ENCODE peak calls at places on chromosome 5, in nine cellular contexts. K is GM12865, F is psoas muscle, I is BE2C, M is epithelial cell of esophagus, W is endothelial cell, V is progenitor cell of endocrine pancreas, T is choroid plexus epithelial cell, G is type B pancreatic cell. Q is an unnamed sample.

GRCh38 chr5:32435416-32435815 is 9.1 kb downstream of the ZFR start:
- DNase-seq in K (no peak), F (no peak), I (no peak), M (no peak), W (no peak), V (no peak), T (no peak), G (no peak), Q (no peak)

GRCh38 chr5:146111409-146111808 is 6.0 kb upstream of the PLAC8L1 start:
- DNase-seq in K (no peak), F (no peak), I (peak), M (no peak), W (no peak), V (no peak), T (no peak), G (no peak), Q (no peak)

GRCh38 chr5:139799359-139799758 is 3.8 kb downstream of the PSD2 start:
- DNase-seq in K (no peak), F (peak), I (no peak), M (no peak), W (no peak), V (no peak), T (no peak), G (no peak), Q (no peak)

GRCh38 chr5:112957970-112958773 is 18.4 kb upstream of the DCP2 start:
- DNase-seq in K (peak), F (peak), I (peak), M (peak), W (no peak), V (no peak), T (peak), G (no peak), Q (peak)

GRCh38 chr5:138077064-138077696 is 6.7 kb upstream of the WNT8A start:
- DNase-seq in K (peak), F (no peak), I (peak), M (peak), W (peak), V (peak), T (peak), G (no peak), Q (peak)

GRCh38 chr5:95959964-95960801 is 1.5 kb downstream of the ELL2 start:
- DNase-seq in K (peak), F (no peak), I (no peak), M (no peak), W (peak), V (no peak), T (peak), G (no peak), Q (peak)

GRCh38 chr5:156391139-156391538 is 64.2 kb downstream of the SGCD start:
- DNase-seq in K (no peak), F (no peak), I (no peak), M (peak), W (no peak), V (no peak), T (peak), G (no peak), Q (no peak)

GRCh38 chr5:179497636-179498365 is 52.6 kb upstream of the RUFY1 start:
- DNase-seq in K (no peak), F (no peak), I (no peak), M (no peak), W (no peak), V (no peak), T (no peak), G (no peak), Q (no peak)

GRCh38 chr5:127994087-127994660 is 89.4 kb upstream of the SLC12A2 start:
- DNase-seq in K (no peak), F (no peak), I (no peak), M (peak), W (no peak), V (no peak), T (no peak), G (no peak), Q (no peak)

GRCh38 chr5:78373231-78373630 is 12.8 kb downstream of the SCAMP1 start:
- DNase-seq in K (no peak), F (no peak), I (no peak), M (no peak), W (no peak), V (no peak), T (no peak), G (no peak), Q (no peak)

GRCh38 chr5:80184235-80185023 is 71.4 kb downstream of the SERINC5 start:
- DNase-seq in K (no peak), F (no peak), I (peak), M (peak), W (no peak), V (no peak), T (no peak), G (no peak), Q (no peak)

GRCh38 chr5:99122976-99123375 is 194.2 kb upstream of the CHD1 start:
- DNase-seq in K (no peak), F (no peak), I (no peak), M (peak), W (no peak), V (no peak), T (no peak), G (no peak), Q (no peak)

GRCh38 chr5:5404376-5404775 is 18.1 kb upstream of the ICE1 start:
- DNase-seq in K (no peak), F (no peak), I (no peak), M (no peak), W (no peak), V (no peak), T (no peak), G (no peak), Q (no peak)

GRCh38 chr5:143569722-143570567 is 166.5 kb upstream of the NR3C1 start:
- DNase-seq in K (no peak), F (no peak), I (no peak), M (no peak), W (no peak), V (no peak), T (no peak), G (no peak), Q (no peak)

GRCh38 chr5:39164529-39165402 is 54.6 kb downstream of the FYB1 start:
- DNase-seq in K (no peak), F (no peak), I (no peak), M (peak), W (no peak), V (no peak), T (peak), G (no peak), Q (no peak)

GRCh38 chr5:82107277-82107676 is 135.5 kb downstream of the ATG10 start:
- DNase-seq in K (peak), F (no peak), I (no peak), M (peak), W (no peak), V (no peak), T (peak), G (no peak), Q (no peak)

GRCh38 chr5:17096975-17097695 is 120.3 kb upstream of the BASP1 start:
- DNase-seq in K (no peak), F (no peak), I (no peak), M (peak), W (no peak), V (no peak), T (peak), G (no peak), Q (no peak)

GRCh38 chr5:58759745-58760144 is 176.9 kb downstream of the RAB3C start:
- DNase-seq in K (peak), F (no peak), I (no peak), M (no peak), W (no peak), V (no peak), T (no peak), G (no peak), Q (no peak)

GRCh38 chr5:135993894-135994514 is 34.8 kb upstream of the TGFBI start:
- DNase-seq in K (no peak), F (no peak), I (peak), M (peak), W (no peak), V (no peak), T (peak), G (no peak), Q (no peak)

GRCh38 chr5:67272453-67273130 is 76.0 kb upstream of the CD180 start:
- DNase-seq in K (no peak), F (no peak), I (peak), M (no peak), W (no peak), V (no peak), T (no peak), G (no peak), Q (no peak)

GRCh38 chr5:108251350-108251749 is 130.5 kb downstream of the FBXL17 start:
- DNase-seq in K (no peak), F (no peak), I (peak), M (peak), W (no peak), V (no peak), T (peak), G (no peak), Q (no peak)

GRCh38 chr5:58455495-58455894 is 4.4 kb downstream of the PLK2 start:
- DNase-seq in K (no peak), F (no peak), I (no peak), M (no peak), W (no peak), V (no peak), T (no peak), G (no peak), Q (no peak)

GRCh38 chr5:159576902-159577301 is 246.6 kb upstream of the IL12B start:
- DNase-seq in K (no peak), F (no peak), I (no peak), M (no peak), W (no peak), V (no peak), T (no peak), G (no peak), Q (no peak)

GRCh38 chr5:128036961-128037360 is 46.6 kb upstream of the SLC12A2 start:
- DNase-seq in K (no peak), F (no peak), I (no peak), M (peak), W (no peak), V (no peak), T (peak), G (no peak), Q (no peak)

GRCh38 chr5:61578858-61579503 is 246.9 kb downstream of the ZSWIM6 start:
- DNase-seq in K (no peak), F (no peak), I (no peak), M (no peak), W (no peak), V (no peak), T (peak), G (no peak), Q (no peak)

GRCh38 chr5:59279979-59280378 is 613.5 kb downstream of the PDE4D start:
- DNase-seq in K (no peak), F (no peak), I (no peak), M (no peak), W (no peak), V (no peak), T (no peak), G (no peak), Q (no peak)

GRCh38 chr5:169547508-169547907 is 36.1 kb upstream of the SPDL1 start:
- DNase-seq in K (no peak), F (no peak), I (no peak), M (peak), W (no peak), V (no peak), T (peak), G (no peak), Q (no peak)

GRCh38 chr5:108820983-108821382 is 73.3 kb downstream of the FER start:
- DNase-seq in K (no peak), F (no peak), I (no peak), M (no peak), W (no peak), V (no peak), T (no peak), G (no peak), Q (no peak)

GRCh38 chr5:139561655-139562451 is 714 bp downstream of the UBE2D2 start:
- DNase-seq in K (peak), F (no peak), I (peak), M (peak), W (peak), V (peak), T (peak), G (peak), Q (peak)

GRCh38 chr5:32239385-32239784 is 65.3 kb upstream of the GOLPH3 start:
- DNase-seq in K (no peak), F (no peak), I (no peak), M (no peak), W (no peak), V (no peak), T (no peak), G (no peak), Q (no peak)

GRCh38 chr5:100890514-100891008 is 12.5 kb downstream of the ST8SIA4 start:
- DNase-seq in K (peak), F (no peak), I (no peak), M (peak), W (no peak), V (no peak), T (peak), G (no peak), Q (no peak)

GRCh38 chr5:168291281-168291960 is at the start of gene WWC1:
- DNase-seq in K (peak), F (no peak), I (peak), M (peak), W (peak), V (peak), T (peak), G (peak), Q (peak)

GRCh38 chr5:31197183-31197582 is 3.7 kb downstream of the CDH6 start:
- DNase-seq in K (no peak), F (no peak), I (no peak), M (no peak), W (no peak), V (no peak), T (peak), G (no peak), Q (no peak)

GRCh38 chr5:53607896-53608295 is 47.5 kb downstream of the NDUFS4 start:
- DNase-seq in K (no peak), F (no peak), I (no peak), M (no peak), W (no peak), V (no peak), T (peak), G (no peak), Q (no peak)

GRCh38 chr5:90290648-90291047 is 118.9 kb downstream of the CETN3 start:
- DNase-seq in K (no peak), F (no peak), I (no peak), M (no peak), W (no peak), V (no peak), T (no peak), G (no peak), Q (no peak)

GRCh38 chr5:141871870-141872269 is 6.3 kb downstream of the PCDH1 start:
- DNase-seq in K (no peak), F (no peak), I (no peak), M (no peak), W (no peak), V (no peak), T (no peak), G (no peak), Q (no peak)

DNA sequence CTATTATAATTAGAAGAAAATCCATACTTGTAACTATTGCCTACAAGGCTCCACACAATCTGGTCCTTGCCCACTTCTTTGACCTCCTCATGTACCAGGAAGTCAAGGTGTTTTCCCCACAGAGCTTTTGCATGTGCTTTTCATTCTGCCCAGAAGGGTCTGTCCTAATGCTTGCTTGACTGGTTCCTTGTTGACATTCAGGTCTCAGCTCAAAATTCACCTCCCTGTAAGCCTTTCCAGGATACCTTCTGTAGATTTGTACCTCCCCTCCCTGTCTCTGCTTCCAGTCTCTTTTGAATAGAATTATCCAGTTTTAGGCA is 33.6 kb upstream of the HSD17B4 start:
- DNase-seq in K (peak), F (no peak), I (no peak), M (peak), W (no peak), V (no peak), T (no peak), G (no peak), Q (no peak)
- TF ChIP-seq CTCF in K (no peak), F (no peak), I (no peak), M (no peak), W (no peak), V (no peak), T (no peak), G (no peak), Q (no peak)

GRCh38 chr5:6818594-6819512 is 105.6 kb downstream of the TENT4A start:
- DNase-seq in K (no peak), F (no peak), I (no peak), M (peak), W (no peak), V (no peak), T (no peak), G (no peak), Q (no peak)

GRCh38 chr5:6822556-6823343 is 109.5 kb downstream of the TENT4A start:
- DNase-seq in K (peak), F (no peak), I (peak), M (no peak), W (no peak), V (no peak), T (no peak), G (no peak), Q (no peak)

GRCh38 chr5:6822068-6822467 is 108.8 kb downstream of the TENT4A start:
- DNase-seq in K (no peak), F (no peak), I (no peak), M (no peak), W (no peak), V (no peak), T (no peak), G (no peak), Q (no peak)

GRCh38 chr5:6819521-6819920 is 106.3 kb downstream of the TENT4A start:
- DNase-seq in K (no peak), F (no peak), I (no peak), M (no peak), W (no peak), V (no peak), T (no peak), G (no peak), Q (no peak)

GRCh38 chr5:6820851-6821479 is 107.7 kb downstream of the TENT4A start:
- DNase-seq in K (peak), F (no peak), I (peak), M (peak), W (peak), V (peak), T (peak), G (no peak), Q (peak)
- TF ChIP-seq CTCF in K (peak), F (peak), I (peak), M (peak), W (peak), V (peak), T (peak), G (peak), Q (peak)

GRCh38 chr5:84273517-84273883 is 111.2 kb downstream of the EDIL3 start:
- DNase-seq in K (peak), F (no peak), I (no peak), M (no peak), W (no peak), V (no peak), T (no peak), G (no peak), Q (no peak)
- TF ChIP-seq CTCF in K (no peak), F (no peak), I (no peak), M (no peak), W (no peak), V (no peak), T (no peak), G (no peak), Q (no peak)

GRCh38 chr5:73028991-73029540 is 73.2 kb downstream of the FCHO2 start:
- DNase-seq in K (no peak), F (no peak), I (no peak), M (no peak), W (no peak), V (no peak), T (peak), G (no peak), Q (no peak)
- TF ChIP-seq CTCF in K (no peak), F (no peak), I (no peak), M (no peak), W (no peak), V (no peak), T (no peak), G (no peak), Q (no peak)